ENCODE peak calls at places on chromosome 7, in four cellular contexts. One of them, this sample, is unnamed.

GRCh38 chr7:158270856-158271413 is 316.7 kb downstream of the PTPRN2 start:
- DNase-seq in activated naive CD8-positive, alpha-beta T cell treated with anti-CD3 and anti-CD28 coated beads for 36 hours: no peak
- DNase-seq in stimulated activated CD4-positive, alpha-beta T cell treated with anti-CD3 and anti-CD28 coated beads, Interleukin-4, amount 100 ng/mL, for 4 hours: no peak
- DNase-seq in activated T-helper 1 cell treated with anti-CD3 and anti-CD28 coated beads, Interleukin-12 subunit alpha, Interleukin-12 subunit beta, Interleukin-2, Interleukin-4 antibody, amounts not matched to agents 30 ng/mL and 10 ng/mL and 1 ng/mL, durations not matched to agents 14 hours and 24 hours and 36 hours: no peak
- DNase-seq in this sample: no peak

GRCh38 chr7:100875356-100875751 is 451 bp downstream of the SRRT start:
- DNase-seq in activated naive CD8-positive, alpha-beta T cell treated with anti-CD3 and anti-CD28 coated beads for 36 hours: peak; percentile 53
- DNase-seq in stimulated activated CD4-positive, alpha-beta T cell treated with anti-CD3 and anti-CD28 coated beads, Interleukin-4, amount 100 ng/mL, for 4 hours: no peak
- DNase-seq in activated T-helper 1 cell treated with anti-CD3 and anti-CD28 coated beads, Interleukin-12 subunit alpha, Interleukin-12 subunit beta, Interleukin-2, Interleukin-4 antibody, amounts not matched to agents 30 ng/mL and 10 ng/mL and 1 ng/mL, durations not matched to agents 14 hours and 24 hours and 36 hours: peak; percentile 30
- DNase-seq in this sample: peak; percentile 62

GRCh38 chr7:156545989-156546388 is 94.6 kb upstream of the RNF32 start:
- DNase-seq in activated naive CD8-positive, alpha-beta T cell treated with anti-CD3 and anti-CD28 coated beads for 36 hours: no peak
- DNase-seq in stimulated activated CD4-positive, alpha-beta T cell treated with anti-CD3 and anti-CD28 coated beads, Interleukin-4, amount 100 ng/mL, for 4 hours: no peak
- DNase-seq in activated T-helper 1 cell treated with anti-CD3 and anti-CD28 coated beads, Interleukin-12 subunit alpha, Interleukin-12 subunit beta, Interleukin-2, Interleukin-4 antibody, amounts not matched to agents 30 ng/mL and 10 ng/mL and 1 ng/mL, durations not matched to agents 14 hours and 24 hours and 36 hours: no peak
- DNase-seq in this sample: no peak

GRCh38 chr7:47950714-47951113 is 2.4 kb upstream of the PKD1L1 start:
- DNase-seq in activated naive CD8-positive, alpha-beta T cell treated with anti-CD3 and anti-CD28 coated beads for 36 hours: no peak
- DNase-seq in stimulated activated CD4-positive, alpha-beta T cell treated with anti-CD3 and anti-CD28 coated beads, Interleukin-4, amount 100 ng/mL, for 4 hours: no peak
- DNase-seq in activated T-helper 1 cell treated with anti-CD3 and anti-CD28 coated beads, Interleukin-12 subunit alpha, Interleukin-12 subunit beta, Interleukin-2, Interleukin-4 antibody, amounts not matched to agents 30 ng/mL and 10 ng/mL and 1 ng/mL, durations not matched to agents 14 hours and 24 hours and 36 hours: no peak
- DNase-seq in this sample: no peak

GRCh38 chr7:104848386-104848990 is 165.5 kb upstream of the KMT2E start:
- DNase-seq in activated naive CD8-positive, alpha-beta T cell treated with anti-CD3 and anti-CD28 coated beads for 36 hours: peak; percentile 25
- DNase-seq in stimulated activated CD4-positive, alpha-beta T cell treated with anti-CD3 and anti-CD28 coated beads, Interleukin-4, amount 100 ng/mL, for 4 hours: peak; percentile 29
- DNase-seq in activated T-helper 1 cell treated with anti-CD3 and anti-CD28 coated beads, Interleukin-12 subunit alpha, Interleukin-12 subunit beta, Interleukin-2, Interleukin-4 antibody, amounts not matched to agents 30 ng/mL and 10 ng/mL and 1 ng/mL, durations not matched to agents 14 hours and 24 hours and 36 hours: peak; percentile 19
- DNase-seq in this sample: peak; percentile 59

GRCh38 chr7:151836191-151836926 is 40.6 kb downstream of the PRKAG2 start:
- DNase-seq in activated naive CD8-positive, alpha-beta T cell treated with anti-CD3 and anti-CD28 coated beads for 36 hours: no peak
- DNase-seq in stimulated activated CD4-positive, alpha-beta T cell treated with anti-CD3 and anti-CD28 coated beads, Interleukin-4, amount 100 ng/mL, for 4 hours: no peak
- DNase-seq in activated T-helper 1 cell treated with anti-CD3 and anti-CD28 coated beads, Interleukin-12 subunit alpha, Interleukin-12 subunit beta, Interleukin-2, Interleukin-4 antibody, amounts not matched to agents 30 ng/mL and 10 ng/mL and 1 ng/mL, durations not matched to agents 14 hours and 24 hours and 36 hours: no peak
- DNase-seq in this sample: no peak

GRCh38 chr7:116706668-116707126 is 34.7 kb downstream of the MET start:
- DNase-seq in activated naive CD8-positive, alpha-beta T cell treated with anti-CD3 and anti-CD28 coated beads for 36 hours: no peak
- DNase-seq in stimulated activated CD4-positive, alpha-beta T cell treated with anti-CD3 and anti-CD28 coated beads, Interleukin-4, amount 100 ng/mL, for 4 hours: no peak
- DNase-seq in activated T-helper 1 cell treated with anti-CD3 and anti-CD28 coated beads, Interleukin-12 subunit alpha, Interleukin-12 subunit beta, Interleukin-2, Interleukin-4 antibody, amounts not matched to agents 30 ng/mL and 10 ng/mL and 1 ng/mL, durations not matched to agents 14 hours and 24 hours and 36 hours: no peak
- DNase-seq in this sample: no peak

GRCh38 chr7:17706734-17707133 is 233.6 kb downstream of the SNX13 start:
- DNase-seq in activated naive CD8-positive, alpha-beta T cell treated with anti-CD3 and anti-CD28 coated beads for 36 hours: peak; percentile 6
- DNase-seq in stimulated activated CD4-positive, alpha-beta T cell treated with anti-CD3 and anti-CD28 coated beads, Interleukin-4, amount 100 ng/mL, for 4 hours: no peak
- DNase-seq in activated T-helper 1 cell treated with anti-CD3 and anti-CD28 coated beads, Interleukin-12 subunit alpha, Interleukin-12 subunit beta, Interleukin-2, Interleukin-4 antibody, amounts not matched to agents 30 ng/mL and 10 ng/mL and 1 ng/mL, durations not matched to agents 14 hours and 24 hours and 36 hours: no peak
- DNase-seq in this sample: no peak

GRCh38 chr7:4167385-4167910 is 514.6 kb upstream of the FOXK1 start:
- DNase-seq in activated naive CD8-positive, alpha-beta T cell treated with anti-CD3 and anti-CD28 coated beads for 36 hours: no peak
- DNase-seq in stimulated activated CD4-positive, alpha-beta T cell treated with anti-CD3 and anti-CD28 coated beads, Interleukin-4, amount 100 ng/mL, for 4 hours: no peak
- DNase-seq in activated T-helper 1 cell treated with anti-CD3 and anti-CD28 coated beads, Interleukin-12 subunit alpha, Interleukin-12 subunit beta, Interleukin-2, Interleukin-4 antibody, amounts not matched to agents 30 ng/mL and 10 ng/mL and 1 ng/mL, durations not matched to agents 14 hours and 24 hours and 36 hours: no peak
- DNase-seq in this sample: no peak

GRCh38 chr7:128783143-128783799 is 7.7 kb upstream of the OPN1SW start:
- DNase-seq in activated naive CD8-positive, alpha-beta T cell treated with anti-CD3 and anti-CD28 coated beads for 36 hours: no peak
- DNase-seq in stimulated activated CD4-positive, alpha-beta T cell treated with anti-CD3 and anti-CD28 coated beads, Interleukin-4, amount 100 ng/mL, for 4 hours: no peak
- DNase-seq in activated T-helper 1 cell treated with anti-CD3 and anti-CD28 coated beads, Interleukin-12 subunit alpha, Interleukin-12 subunit beta, Interleukin-2, Interleukin-4 antibody, amounts not matched to agents 30 ng/mL and 10 ng/mL and 1 ng/mL, durations not matched to agents 14 hours and 24 hours and 36 hours: no peak
- DNase-seq in this sample: no peak

GRCh38 chr7:75734586-75735047 is 4.1 kb downstream of the HIP1 start:
- DNase-seq in activated naive CD8-positive, alpha-beta T cell treated with anti-CD3 and anti-CD28 coated beads for 36 hours: no peak
- DNase-seq in stimulated activated CD4-positive, alpha-beta T cell treated with anti-CD3 and anti-CD28 coated beads, Interleukin-4, amount 100 ng/mL, for 4 hours: no peak
- DNase-seq in activated T-helper 1 cell treated with anti-CD3 and anti-CD28 coated beads, Interleukin-12 subunit alpha, Interleukin-12 subunit beta, Interleukin-2, Interleukin-4 antibody, amounts not matched to agents 30 ng/mL and 10 ng/mL and 1 ng/mL, durations not matched to agents 14 hours and 24 hours and 36 hours: no peak
- DNase-seq in this sample: no peak

GRCh38 chr7:9091282-9091681 is 657.9 kb downstream of the NXPH1 start:
- DNase-seq in activated naive CD8-positive, alpha-beta T cell treated with anti-CD3 and anti-CD28 coated beads for 36 hours: no peak
- DNase-seq in stimulated activated CD4-positive, alpha-beta T cell treated with anti-CD3 and anti-CD28 coated beads, Interleukin-4, amount 100 ng/mL, for 4 hours: no peak
- DNase-seq in activated T-helper 1 cell treated with anti-CD3 and anti-CD28 coated beads, Interleukin-12 subunit alpha, Interleukin-12 subunit beta, Interleukin-2, Interleukin-4 antibody, amounts not matched to agents 30 ng/mL and 10 ng/mL and 1 ng/mL, durations not matched to agents 14 hours and 24 hours and 36 hours: no peak
- DNase-seq in this sample: no peak

GRCh38 chr7:139075031-139075652 is 34.4 kb downstream of the ZC3HAV1 start:
- DNase-seq in activated naive CD8-positive, alpha-beta T cell treated with anti-CD3 and anti-CD28 coated beads for 36 hours: peak; percentile 47
- DNase-seq in stimulated activated CD4-positive, alpha-beta T cell treated with anti-CD3 and anti-CD28 coated beads, Interleukin-4, amount 100 ng/mL, for 4 hours: peak; percentile 30
- DNase-seq in activated T-helper 1 cell treated with anti-CD3 and anti-CD28 coated beads, Interleukin-12 subunit alpha, Interleukin-12 subunit beta, Interleukin-2, Interleukin-4 antibody, amounts not matched to agents 30 ng/mL and 10 ng/mL and 1 ng/mL, durations not matched to agents 14 hours and 24 hours and 36 hours: peak; percentile 62
- DNase-seq in this sample: peak; percentile 52

GRCh38 chr7:64793106-64793755 is 997 bp upstream of the ZNF138 start:
- DNase-seq in activated naive CD8-positive, alpha-beta T cell treated with anti-CD3 and anti-CD28 coated beads for 36 hours: no peak
- DNase-seq in stimulated activated CD4-positive, alpha-beta T cell treated with anti-CD3 and anti-CD28 coated beads, Interleukin-4, amount 100 ng/mL, for 4 hours: no peak
- DNase-seq in activated T-helper 1 cell treated with anti-CD3 and anti-CD28 coated beads, Interleukin-12 subunit alpha, Interleukin-12 subunit beta, Interleukin-2, Interleukin-4 antibody, amounts not matched to agents 30 ng/mL and 10 ng/mL and 1 ng/mL, durations not matched to agents 14 hours and 24 hours and 36 hours: no peak
- DNase-seq in this sample: no peak

GRCh38 chr7:76011437-76011836 is 17.0 kb upstream of the TMEM120A start:
- DNase-seq in activated naive CD8-positive, alpha-beta T cell treated with anti-CD3 and anti-CD28 coated beads for 36 hours: no peak
- DNase-seq in stimulated activated CD4-positive, alpha-beta T cell treated with anti-CD3 and anti-CD28 coated beads, Interleukin-4, amount 100 ng/mL, for 4 hours: no peak
- DNase-seq in activated T-helper 1 cell treated with anti-CD3 and anti-CD28 coated beads, Interleukin-12 subunit alpha, Interleukin-12 subunit beta, Interleukin-2, Interleukin-4 antibody, amounts not matched to agents 30 ng/mL and 10 ng/mL and 1 ng/mL, durations not matched to agents 14 hours and 24 hours and 36 hours: no peak
- DNase-seq in this sample: no peak

GRCh38 chr7:100369105-100369504 is 4.2 kb upstream of the PILRA start:
- DNase-seq in activated naive CD8-positive, alpha-beta T cell treated with anti-CD3 and anti-CD28 coated beads for 36 hours: no peak
- DNase-seq in stimulated activated CD4-positive, alpha-beta T cell treated with anti-CD3 and anti-CD28 coated beads, Interleukin-4, amount 100 ng/mL, for 4 hours: no peak
- DNase-seq in activated T-helper 1 cell treated with anti-CD3 and anti-CD28 coated beads, Interleukin-12 subunit alpha, Interleukin-12 subunit beta, Interleukin-2, Interleukin-4 antibody, amounts not matched to agents 30 ng/mL and 10 ng/mL and 1 ng/mL, durations not matched to agents 14 hours and 24 hours and 36 hours: no peak
- DNase-seq in this sample: no peak

GRCh38 chr7:25860206-25860881 is 291.7 kb upstream of the NFE2L3 start:
- DNase-seq in activated naive CD8-positive, alpha-beta T cell treated with anti-CD3 and anti-CD28 coated beads for 36 hours: no peak
- DNase-seq in stimulated activated CD4-positive, alpha-beta T cell treated with anti-CD3 and anti-CD28 coated beads, Interleukin-4, amount 100 ng/mL, for 4 hours: no peak
- DNase-seq in activated T-helper 1 cell treated with anti-CD3 and anti-CD28 coated beads, Interleukin-12 subunit alpha, Interleukin-12 subunit beta, Interleukin-2, Interleukin-4 antibody, amounts not matched to agents 30 ng/mL and 10 ng/mL and 1 ng/mL, durations not matched to agents 14 hours and 24 hours and 36 hours: no peak
- DNase-seq in this sample: no peak

GRCh38 chr7:91039033-91039432 is 225.2 kb upstream of the FZD1 start:
- DNase-seq in activated naive CD8-positive, alpha-beta T cell treated with anti-CD3 and anti-CD28 coated beads for 36 hours: no peak
- DNase-seq in stimulated activated CD4-positive, alpha-beta T cell treated with anti-CD3 and anti-CD28 coated beads, Interleukin-4, amount 100 ng/mL, for 4 hours: no peak
- DNase-seq in activated T-helper 1 cell treated with anti-CD3 and anti-CD28 coated beads, Interleukin-12 subunit alpha, Interleukin-12 subunit beta, Interleukin-2, Interleukin-4 antibody, amounts not matched to agents 30 ng/mL and 10 ng/mL and 1 ng/mL, durations not matched to agents 14 hours and 24 hours and 36 hours: no peak
- DNase-seq in this sample: no peak

GRCh38 chr7:43637114-43637806 is 54.4 kb downstream of the STK17A start:
- DNase-seq in activated naive CD8-positive, alpha-beta T cell treated with anti-CD3 and anti-CD28 coated beads for 36 hours: no peak
- DNase-seq in stimulated activated CD4-positive, alpha-beta T cell treated with anti-CD3 and anti-CD28 coated beads, Interleukin-4, amount 100 ng/mL, for 4 hours: no peak
- DNase-seq in activated T-helper 1 cell treated with anti-CD3 and anti-CD28 coated beads, Interleukin-12 subunit alpha, Interleukin-12 subunit beta, Interleukin-2, Interleukin-4 antibody, amounts not matched to agents 30 ng/mL and 10 ng/mL and 1 ng/mL, durations not matched to agents 14 hours and 24 hours and 36 hours: no peak
- DNase-seq in this sample: no peak

GRCh38 chr7:155791836-155792235 is 20.4 kb downstream of the SHH start:
- DNase-seq in activated naive CD8-positive, alpha-beta T cell treated with anti-CD3 and anti-CD28 coated beads for 36 hours: no peak
- DNase-seq in stimulated activated CD4-positive, alpha-beta T cell treated with anti-CD3 and anti-CD28 coated beads, Interleukin-4, amount 100 ng/mL, for 4 hours: no peak
- DNase-seq in activated T-helper 1 cell treated with anti-CD3 and anti-CD28 coated beads, Interleukin-12 subunit alpha, Interleukin-12 subunit beta, Interleukin-2, Interleukin-4 antibody, amounts not matched to agents 30 ng/mL and 10 ng/mL and 1 ng/mL, durations not matched to agents 14 hours and 24 hours and 36 hours: no peak
- DNase-seq in this sample: no peak

GRCh38 chr7:44618754-44619153 is 12.3 kb downstream of the OGDH start:
- DNase-seq in activated naive CD8-positive, alpha-beta T cell treated with anti-CD3 and anti-CD28 coated beads for 36 hours: no peak
- DNase-seq in stimulated activated CD4-positive, alpha-beta T cell treated with anti-CD3 and anti-CD28 coated beads, Interleukin-4, amount 100 ng/mL, for 4 hours: no peak
- DNase-seq in activated T-helper 1 cell treated with anti-CD3 and anti-CD28 coated beads, Interleukin-12 subunit alpha, Interleukin-12 subunit beta, Interleukin-2, Interleukin-4 antibody, amounts not matched to agents 30 ng/mL and 10 ng/mL and 1 ng/mL, durations not matched to agents 14 hours and 24 hours and 36 hours: no peak
- DNase-seq in this sample: no peak

GRCh38 chr7:149635561-149636329 is 137.6 kb downstream of the ZNF467 start:
- DNase-seq in activated naive CD8-positive, alpha-beta T cell treated with anti-CD3 and anti-CD28 coated beads for 36 hours: peak; percentile 2
- DNase-seq in stimulated activated CD4-positive, alpha-beta T cell treated with anti-CD3 and anti-CD28 coated beads, Interleukin-4, amount 100 ng/mL, for 4 hours: no peak
- DNase-seq in activated T-helper 1 cell treated with anti-CD3 and anti-CD28 coated beads, Interleukin-12 subunit alpha, Interleukin-12 subunit beta, Interleukin-2, Interleukin-4 antibody, amounts not matched to agents 30 ng/mL and 10 ng/mL and 1 ng/mL, durations not matched to agents 14 hours and 24 hours and 36 hours: no peak
- DNase-seq in this sample: no peak

GRCh38 chr7:115293628-115294236 is 371.8 kb downstream of the MDFIC start:
- DNase-seq in activated naive CD8-positive, alpha-beta T cell treated with anti-CD3 and anti-CD28 coated beads for 36 hours: no peak
- DNase-seq in stimulated activated CD4-positive, alpha-beta T cell treated with anti-CD3 and anti-CD28 coated beads, Interleukin-4, amount 100 ng/mL, for 4 hours: no peak
- DNase-seq in activated T-helper 1 cell treated with anti-CD3 and anti-CD28 coated beads, Interleukin-12 subunit alpha, Interleukin-12 subunit beta, Interleukin-2, Interleukin-4 antibody, amounts not matched to agents 30 ng/mL and 10 ng/mL and 1 ng/mL, durations not matched to agents 14 hours and 24 hours and 36 hours: no peak
- DNase-seq in this sample: no peak

GRCh38 chr7:90181485-90181884 is 27.2 kb downstream of the STEAP1 start:
- DNase-seq in activated naive CD8-positive, alpha-beta T cell treated with anti-CD3 and anti-CD28 coated beads for 36 hours: no peak
- DNase-seq in stimulated activated CD4-positive, alpha-beta T cell treated with anti-CD3 and anti-CD28 coated beads, Interleukin-4, amount 100 ng/mL, for 4 hours: no peak
- DNase-seq in activated T-helper 1 cell treated with anti-CD3 and anti-CD28 coated beads, Interleukin-12 subunit alpha, Interleukin-12 subunit beta, Interleukin-2, Interleukin-4 antibody, amounts not matched to agents 30 ng/mL and 10 ng/mL and 1 ng/mL, durations not matched to agents 14 hours and 24 hours and 36 hours: no peak
- DNase-seq in this sample: no peak

GRCh38 chr7:38027884-38028455 is 107.5 kb downstream of the EPDR1 start:
- DNase-seq in activated naive CD8-positive, alpha-beta T cell treated with anti-CD3 and anti-CD28 coated beads for 36 hours: no peak
- DNase-seq in stimulated activated CD4-positive, alpha-beta T cell treated with anti-CD3 and anti-CD28 coated beads, Interleukin-4, amount 100 ng/mL, for 4 hours: no peak
- DNase-seq in activated T-helper 1 cell treated with anti-CD3 and anti-CD28 coated beads, Interleukin-12 subunit alpha, Interleukin-12 subunit beta, Interleukin-2, Interleukin-4 antibody, amounts not matched to agents 30 ng/mL and 10 ng/mL and 1 ng/mL, durations not matched to agents 14 hours and 24 hours and 36 hours: no peak
- DNase-seq in this sample: no peak

GRCh38 chr7:42292991-42293521 is 56.0 kb upstream of the GLI3 start:
- DNase-seq in activated naive CD8-positive, alpha-beta T cell treated with anti-CD3 and anti-CD28 coated beads for 36 hours: no peak
- DNase-seq in stimulated activated CD4-positive, alpha-beta T cell treated with anti-CD3 and anti-CD28 coated beads, Interleukin-4, amount 100 ng/mL, for 4 hours: no peak
- DNase-seq in activated T-helper 1 cell treated with anti-CD3 and anti-CD28 coated beads, Interleukin-12 subunit alpha, Interleukin-12 subunit beta, Interleukin-2, Interleukin-4 antibody, amounts not matched to agents 30 ng/mL and 10 ng/mL and 1 ng/mL, durations not matched to agents 14 hours and 24 hours and 36 hours: no peak
- DNase-seq in this sample: no peak

GRCh38 chr7:108203433-108204002 is 73.4 kb upstream of the LAMB4 start:
- DNase-seq in activated naive CD8-positive, alpha-beta T cell treated with anti-CD3 and anti-CD28 coated beads for 36 hours: no peak
- DNase-seq in stimulated activated CD4-positive, alpha-beta T cell treated with anti-CD3 and anti-CD28 coated beads, Interleukin-4, amount 100 ng/mL, for 4 hours: no peak
- DNase-seq in activated T-helper 1 cell treated with anti-CD3 and anti-CD28 coated beads, Interleukin-12 subunit alpha, Interleukin-12 subunit beta, Interleukin-2, Interleukin-4 antibody, amounts not matched to agents 30 ng/mL and 10 ng/mL and 1 ng/mL, durations not matched to agents 14 hours and 24 hours and 36 hours: no peak
- DNase-seq in this sample: no peak

GRCh38 chr7:16098585-16099179 is 322.7 kb downstream of the CRPPA start:
- DNase-seq in activated naive CD8-positive, alpha-beta T cell treated with anti-CD3 and anti-CD28 coated beads for 36 hours: no peak
- DNase-seq in stimulated activated CD4-positive, alpha-beta T cell treated with anti-CD3 and anti-CD28 coated beads, Interleukin-4, amount 100 ng/mL, for 4 hours: no peak
- DNase-seq in activated T-helper 1 cell treated with anti-CD3 and anti-CD28 coated beads, Interleukin-12 subunit alpha, Interleukin-12 subunit beta, Interleukin-2, Interleukin-4 antibody, amounts not matched to agents 30 ng/mL and 10 ng/mL and 1 ng/mL, durations not matched to agents 14 hours and 24 hours and 36 hours: no peak
- DNase-seq in this sample: no peak

GRCh38 chr7:2258661-2259365 is 16.8 kb downstream of the NUDT1 start:
- DNase-seq in activated naive CD8-positive, alpha-beta T cell treated with anti-CD3 and anti-CD28 coated beads for 36 hours: no peak
- DNase-seq in stimulated activated CD4-positive, alpha-beta T cell treated with anti-CD3 and anti-CD28 coated beads, Interleukin-4, amount 100 ng/mL, for 4 hours: no peak
- DNase-seq in activated T-helper 1 cell treated with anti-CD3 and anti-CD28 coated beads, Interleukin-12 subunit alpha, Interleukin-12 subunit beta, Interleukin-2, Interleukin-4 antibody, amounts not matched to agents 30 ng/mL and 10 ng/mL and 1 ng/mL, durations not matched to agents 14 hours and 24 hours and 36 hours: no peak
- DNase-seq in this sample: no peak

GRCh38 chr7:2927592-2927991 is 83.5 kb upstream of the GNA12 start:
- DNase-seq in activated naive CD8-positive, alpha-beta T cell treated with anti-CD3 and anti-CD28 coated beads for 36 hours: no peak
- DNase-seq in stimulated activated CD4-positive, alpha-beta T cell treated with anti-CD3 and anti-CD28 coated beads, Interleukin-4, amount 100 ng/mL, for 4 hours: no peak
- DNase-seq in activated T-helper 1 cell treated with anti-CD3 and anti-CD28 coated beads, Interleukin-12 subunit alpha, Interleukin-12 subunit beta, Interleukin-2, Interleukin-4 antibody, amounts not matched to agents 30 ng/mL and 10 ng/mL and 1 ng/mL, durations not matched to agents 14 hours and 24 hours and 36 hours: no peak
- DNase-seq in this sample: no peak